ENCODE peak calls at places on chromosomes 7 and 10, in seven cellular contexts. X, V, Z, M, E, H and L are unnamed samples.
A peak's percentile ranks its signal among the peaks of the same experiment; 100 is the strongest.

GRCh38 chr7:96973986-96974385 is 31.4 kb upstream of the DLX6 start:
- DNase-seq in X (no peak), V (no peak), Z (peak; percentile 27), M (no peak), E (peak; percentile 21), H (no peak), L (no peak)

GRCh38 chr10:80493482-80494021 is 39.4 kb downstream of the TSPAN14 start:
- DNase-seq in X (no peak), V (no peak), Z (peak; percentile 50), M (no peak), E (no peak), H (no peak), L (no peak)

GRCh38 chr7:101983147-101983811 is 165.9 kb downstream of the CUX1 start:
- DNase-seq in X (no peak), V (no peak), Z (no peak), M (no peak), E (no peak), H (no peak), L (no peak)

GRCh38 chr7:16587785-16588184 is 57.8 kb downstream of the ANKMY2 start:
- DNase-seq in X (no peak), V (peak; percentile 36), Z (no peak), M (no peak), E (no peak), H (peak; percentile 21), L (no peak)

GRCh38 chr10:100969175-100970075 is at the start of gene SEMA4G:
- DNase-seq in X (peak; percentile 78), V (peak; percentile 80), Z (no peak), M (peak; percentile 21), E (peak; percentile 12), H (peak; percentile 23), L (peak; percentile 24)

GRCh38 chr10:73647875-73648228 is 6.6 kb upstream of the MYOZ1 start:
- DNase-seq in X (no peak), V (no peak), Z (no peak), M (no peak), E (no peak), H (no peak), L (no peak)

GRCh38 chr7:94888995-94889523 is 18.3 kb upstream of the PPP1R9A start:
- DNase-seq in X (no peak), V (no peak), Z (no peak), M (no peak), E (no peak), H (no peak), L (no peak)

GRCh38 chr10:10996966-10997620 is 20.6 kb upstream of the CELF2 start:
- DNase-seq in X (no peak), V (no peak), Z (no peak), M (no peak), E (no peak), H (no peak), L (no peak)

GRCh38 chr10:77576007-77576367 is 61.6 kb downstream of the KCNMA1 start:
- DNase-seq in X (no peak), V (no peak), Z (no peak), M (no peak), E (no peak), H (no peak), L (no peak)

GRCh38 chr10:73819513-73820093 is 8.2 kb upstream of the NDST2 start:
- DNase-seq in X (peak; percentile 30), V (no peak), Z (no peak), M (no peak), E (peak; percentile 23), H (no peak), L (no peak)

GRCh38 chr7:123201901-123202300 is 2.1 kb upstream of the SLC13A1 start:
- DNase-seq in X (no peak), V (no peak), Z (no peak), M (no peak), E (no peak), H (no peak), L (no peak)

GRCh38 chr10:116767235-116767634 is 24.9 kb upstream of the HSPA12A start:
- DNase-seq in X (no peak), V (no peak), Z (no peak), M (no peak), E (no peak), H (no peak), L (peak; percentile 5)

GRCh38 chr7:92159-92767 is 100.1 kb upstream of the FAM20C start:
- DNase-seq in X (no peak), V (no peak), Z (no peak), M (no peak), E (no peak), H (no peak), L (no peak)

GRCh38 chr7:39838326-39838725 is 111.7 kb upstream of the CDK13 start:
- DNase-seq in X (no peak), V (no peak), Z (peak; percentile 46), M (peak; percentile 6), E (peak; percentile 9), H (peak; percentile 23), L (peak; percentile 75)

GRCh38 chr7:123763191-123763661 is 14.4 kb upstream of the WASL start:
- DNase-seq in X (no peak), V (no peak), Z (no peak), M (no peak), E (no peak), H (no peak), L (no peak)

GRCh38 chr7:31105256-31105950 is 53.3 kb downstream of the ADCYAP1R1 start:
- DNase-seq in X (no peak), V (no peak), Z (no peak), M (no peak), E (no peak), H (no peak), L (no peak)

GRCh38 chr10:78656397-78656796 is 412.4 kb upstream of the ZMIZ1 start:
- DNase-seq in X (no peak), V (no peak), Z (no peak), M (no peak), E (no peak), H (no peak), L (no peak)

GRCh38 chr7:157485361-157485831 is 148.6 kb downstream of the DNAJB6 start:
- DNase-seq in X (no peak), V (no peak), Z (no peak), M (no peak), E (no peak), H (no peak), L (no peak)

GRCh38 chr7:136677456-136678365 is 190.7 kb upstream of the CHRM2 start:
- DNase-seq in X (no peak), V (no peak), Z (peak; percentile 47), M (no peak), E (peak; percentile 63), H (no peak), L (peak; percentile 31)
- H3K27ac ChIP-seq in X (no peak overlapping the region), V (no peak overlapping the region), Z (peak overlapping the region; percentile 37), M (no peak overlapping the region), E (peak overlapping the region; percentile 27), H (no peak overlapping the region), L (peak overlapping the region; percentile 43)

DNA sequence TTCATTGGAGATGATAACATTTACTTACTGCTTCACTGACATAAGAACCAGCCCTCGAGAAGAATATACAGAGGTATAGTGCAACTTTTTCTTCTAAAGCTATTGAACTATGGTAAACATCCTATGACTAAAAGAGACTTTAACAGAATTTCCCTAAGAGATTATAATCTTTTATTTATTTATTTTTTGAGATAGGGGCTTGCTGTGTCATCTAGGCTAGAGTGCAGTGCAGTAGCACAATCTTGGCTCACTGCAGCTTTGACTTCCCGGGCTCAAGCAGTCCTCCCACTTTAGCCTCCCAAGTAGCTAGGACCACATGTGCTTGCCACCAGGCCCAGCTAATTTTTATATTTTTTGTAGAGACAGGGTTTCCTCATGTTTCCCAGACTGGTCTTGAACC is 258.5 kb upstream of the FERD3L start:
- DNase-seq in X (no peak), V (no peak), Z (no peak), M (no peak), E (peak; percentile 32), H (no peak), L (no peak)
- TF ChIP-seq CTCF in X (no peak), V (no peak), Z (no peak), M (no peak), E (no peak), H (no peak), L (no peak)

GRCh38 chr10:91709394-91709798 is 76.5 kb upstream of the PPP1R3C start:
- DNase-seq in X (no peak), V (no peak), Z (peak; percentile 64), M (no peak), E (peak; percentile 57), H (no peak), L (peak; percentile 89)
- H3K27ac ChIP-seq in X (no peak overlapping the region), V (no peak overlapping the region), Z (no peak overlapping the region), M (no peak overlapping the region), E (peak overlapping the region; percentile 85), H (no peak overlapping the region), L (no peak overlapping the region)

GRCh38 chr10:8337332-8337651 is 282.8 kb downstream of the GATA3 start:
- DNase-seq in X (no peak), V (no peak), Z (no peak), M (no peak), E (no peak), H (no peak), L (no peak)
- TF ChIP-seq CTCF in X (no peak), V (no peak), Z (no peak), M (no peak), E (no peak), H (no peak), L (no peak)

DNA sequence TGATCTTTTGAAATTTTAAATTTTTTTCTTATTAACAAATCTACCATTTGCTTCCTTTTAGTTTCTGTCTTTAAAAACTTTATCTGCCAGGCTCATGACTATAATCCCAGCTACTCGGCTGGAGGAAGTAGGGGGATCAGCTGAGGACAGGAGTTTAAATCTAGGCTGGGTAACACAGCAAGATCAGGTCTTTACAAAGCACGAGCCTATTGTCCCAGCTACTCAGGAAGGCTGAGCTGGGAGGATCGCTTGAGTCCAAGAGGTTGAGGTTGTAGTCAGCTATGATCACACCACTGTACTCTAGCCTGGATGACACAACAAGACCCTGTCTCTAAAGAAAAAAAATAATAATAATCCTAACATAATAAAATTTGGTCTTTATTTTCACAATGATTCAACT is 17.5 kb downstream of the DPY19L1 start:
- DNase-seq in X (no peak), V (no peak), Z (no peak), M (no peak), E (no peak), H (no peak), L (no peak)
- H3K27ac ChIP-seq in X (peak overlapping the region; percentile 15), V (no peak overlapping the region), Z (no peak overlapping the region), M (no peak overlapping the region), E (no peak overlapping the region), H (no peak overlapping the region), L (no peak overlapping the region)

DNA sequence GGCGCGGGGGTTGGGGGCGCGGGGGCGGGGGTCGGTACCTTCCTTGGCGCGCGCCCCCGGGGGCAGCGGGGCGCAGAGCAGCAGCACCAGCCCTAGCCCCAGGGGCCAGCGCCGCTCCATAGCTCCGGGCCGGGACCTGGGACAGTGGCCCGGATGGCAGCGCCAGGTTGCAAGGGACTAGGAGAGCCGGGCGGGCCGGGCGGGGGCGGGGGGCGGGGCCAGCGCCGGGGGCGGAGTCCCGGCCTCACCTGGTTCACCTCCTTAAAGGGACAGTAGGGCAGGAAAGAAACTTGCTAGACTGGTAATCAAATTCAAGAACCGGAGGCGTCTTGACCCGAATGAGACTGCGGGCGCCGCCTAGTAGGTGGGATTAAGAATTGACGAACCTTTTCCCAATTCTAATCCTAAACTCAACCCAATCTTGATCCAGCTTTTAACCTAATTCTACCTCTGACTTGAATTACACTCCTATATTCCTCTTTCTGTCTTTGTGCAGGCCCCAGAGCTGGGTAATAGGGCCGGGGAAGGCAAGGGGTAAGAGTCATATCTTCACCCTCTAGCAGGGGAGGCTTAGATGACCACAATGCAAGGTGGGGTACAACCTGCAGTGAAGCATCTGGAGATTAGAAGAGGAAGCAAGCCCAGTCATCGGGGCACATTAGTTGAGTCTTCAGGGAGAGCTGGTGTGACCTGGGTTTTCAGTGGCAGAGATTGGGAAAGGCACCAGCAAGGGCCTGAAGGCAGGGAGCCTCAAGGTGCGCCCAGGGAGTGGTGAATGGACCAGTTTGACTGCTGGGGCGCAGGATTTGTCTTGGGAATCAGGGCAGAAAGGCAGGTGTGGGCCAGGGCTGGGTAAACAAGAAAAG is at the start of gene EPHA1:
- DNase-seq in X (peak; percentile 60), V (no peak), Z (no peak), M (peak; percentile 88), E (no peak), H (no peak), L (no peak)
- TF ChIP-seq CTCF in X (peak; percentile 48), V (peak; percentile 40), Z (no peak), M (peak; percentile 56), E (peak; percentile 27), H (peak; percentile 34), L (peak; percentile 33)